ENCODE peak calls at places on chromosome 14, in four cellular contexts. B, L, I and M are unnamed samples.
A peak's percentile ranks its signal among the peaks of the same experiment; 100 is the strongest.

GRCh38 chr14:67533754-67534085 is 630 bp downstream of the PLEKHH1 start:
- DNase-seq in L (no peak), B (no peak), I (no peak), M (no peak)

GRCh38 chr14:101224356-101225115 is 321.0 kb upstream of the RTL1 start:
- DNase-seq in L (no peak), B (no peak), I (peak; percentile 44), M (no peak)

GRCh38 chr14:100303179-100303578 is 3.1 kb downstream of the SLC25A29 start:
- DNase-seq in I (no peak), L (no peak), B (no peak), M (peak; percentile 44)

GRCh38 chr14:100468557-100468956 is 118.7 kb downstream of the BEGAIN start:
- DNase-seq in I (peak; percentile 11), L (no peak), B (no peak), M (no peak)

GRCh38 chr14:99786423-99787051 is 6.7 kb upstream of the EML1 start:
- DNase-seq in B (no peak), L (no peak), I (no peak), M (no peak)

GRCh38 chr14:96735509-96735908 is 61.7 kb upstream of the VRK1 start:
- DNase-seq in L (no peak), I (no peak), B (no peak), M (no peak)

GRCh38 chr14:91108941-91109611 is 4.8 kb upstream of the DGLUCY start:
- DNase-seq in L (no peak), I (peak; percentile 60), B (peak; percentile 23), M (no peak)

GRCh38 chr14:29236848-29237247 is 470.3 kb downstream of the FOXG1 start:
- DNase-seq in B (no peak), I (no peak), L (peak; percentile 97), M (no peak)

GRCh38 chr14:89013698-89014569 is 189.5 kb downstream of the TTC8 start:
- DNase-seq in B (no peak), I (no peak), L (no peak), M (no peak)

GRCh38 chr14:64147126-64147790 is 146.9 kb downstream of the ESR2 start:
- DNase-seq in L (no peak), I (no peak), B (no peak), M (no peak)

GRCh38 chr14:37597538-37598084 is 2.2 kb downstream of the TTC6 start:
- DNase-seq in B (no peak), I (no peak), L (peak; percentile 59), M (peak; percentile 65)

GRCh38 chr14:61472025-61472672 is 150.8 kb downstream of the PRKCH start:
- DNase-seq in I (no peak), B (peak; percentile 57), L (peak; percentile 98), M (no peak)

GRCh38 chr14:58920230-58920629 is 268.2 kb upstream of the DAAM1 start:
- DNase-seq in I (no peak), L (no peak), B (no peak), M (no peak)

GRCh38 chr14:22536853-22537338 is 52.1 kb downstream of the DAD1 start:
- DNase-seq in I (peak; percentile 81), B (peak; percentile 90), L (peak; percentile 99), M (no peak)

GRCh38 chr14:100165376-100165775 is 5.9 kb upstream of the DEGS2 start:
- DNase-seq in I (no peak), L (no peak), B (no peak), M (no peak)

GRCh38 chr14:71933026-71933587 is 878 bp downstream of the RGS6 start:
- DNase-seq in L (peak; percentile 3), B (no peak), I (no peak), M (peak; percentile 21)

GRCh38 chr14:101508196-101508947 is 52.9 kb upstream of the DIO3 start:
- DNase-seq in L (no peak), B (no peak), I (no peak), M (no peak)

GRCh38 chr14:32720927-32721326 is 217.8 kb upstream of the NPAS3 start:
- DNase-seq in L (peak; percentile 37), B (no peak), I (no peak), M (no peak)

GRCh38 chr14:75247939-75248338 is 30.7 kb upstream of the FOS start:
- DNase-seq in B (no peak), I (no peak), L (no peak), M (no peak)

GRCh38 chr14:69726761-69727511 is 40.0 kb upstream of the SRSF5 start:
- DNase-seq in L (peak; percentile 30), B (peak; percentile 76), I (peak; percentile 88), M (peak; percentile 88)

GRCh38 chr14:64731141-64731581 is 26.9 kb downstream of the PLEKHG3 start:
- DNase-seq in L (no peak), I (no peak), B (no peak), M (no peak)

GRCh38 chr14:100422556-100423420 is 99.6 kb downstream of the SLC25A47 start:
- DNase-seq in I (no peak), B (no peak), L (no peak), M (no peak)

GRCh38 chr14:93160353-93160801 is 24.3 kb downstream of the MOAP1 start:
- DNase-seq in I (no peak), B (no peak), L (no peak), M (no peak)
- TF ChIP-seq CTCF in I (peak; percentile 56), B (no peak), L (peak; percentile 40), M (no peak)

GRCh38 chr14:105377555-105378182 is 20.7 kb upstream of the TEX22 start:
- DNase-seq in L (no peak), I (no peak), B (no peak), M (no peak)
- TF ChIP-seq CTCF in L (no peak), I (no peak), B (no peak), M (no peak)

DNA sequence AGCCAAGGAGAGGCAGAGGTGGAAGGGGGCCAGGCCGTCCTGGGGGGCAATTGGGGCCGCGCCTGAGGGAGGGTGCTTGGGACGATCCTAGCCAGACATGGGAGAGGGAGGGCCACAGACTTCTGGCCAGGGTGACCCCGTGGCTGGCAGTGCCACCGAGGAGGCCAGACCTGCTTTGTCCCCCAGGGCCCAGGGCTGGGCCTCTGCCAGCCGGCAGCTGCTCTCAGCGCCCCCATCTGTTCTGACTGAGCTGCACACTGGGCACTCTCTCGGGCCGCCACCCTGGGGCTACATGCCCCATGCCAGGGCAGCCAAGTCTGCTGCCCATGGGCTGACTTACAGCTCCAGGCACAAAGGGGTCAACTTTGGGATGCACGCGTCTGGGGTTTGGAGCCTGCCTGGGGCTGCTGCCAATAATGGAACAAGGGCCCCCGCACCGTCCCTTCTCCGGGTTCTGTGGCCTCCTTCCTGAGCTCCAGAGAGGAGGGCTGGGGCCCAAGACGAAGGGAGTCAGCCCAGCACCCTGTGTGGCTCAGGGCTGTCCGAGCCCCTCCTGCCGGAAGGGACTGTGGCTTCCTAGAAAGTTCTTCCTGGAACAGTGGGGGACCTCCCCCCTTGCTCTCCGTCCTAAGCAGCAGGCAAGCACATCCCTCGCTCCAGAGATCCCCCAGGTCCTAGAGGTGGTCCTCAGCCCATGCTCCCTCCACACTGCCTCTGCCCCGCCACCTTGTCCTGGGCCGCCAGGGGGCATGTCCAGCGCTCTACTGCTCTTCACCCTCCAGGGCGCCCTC is 1.1 kb downstream of the ADSS1 start:
- DNase-seq in L (no peak), B (no peak), I (no peak), M (peak; percentile 50)
- TF ChIP-seq CTCF in L (peak; percentile 63), B (no peak), I (peak; percentile 55), M (no peak)

GRCh38 chr14:93146119-93146518 is 30.4 kb upstream of the ITPK1 start:
- DNase-seq in I (no peak), B (no peak), L (no peak), M (no peak)
- TF ChIP-seq CTCF in I (no peak), B (no peak), L (no peak), M (no peak)

DNA sequence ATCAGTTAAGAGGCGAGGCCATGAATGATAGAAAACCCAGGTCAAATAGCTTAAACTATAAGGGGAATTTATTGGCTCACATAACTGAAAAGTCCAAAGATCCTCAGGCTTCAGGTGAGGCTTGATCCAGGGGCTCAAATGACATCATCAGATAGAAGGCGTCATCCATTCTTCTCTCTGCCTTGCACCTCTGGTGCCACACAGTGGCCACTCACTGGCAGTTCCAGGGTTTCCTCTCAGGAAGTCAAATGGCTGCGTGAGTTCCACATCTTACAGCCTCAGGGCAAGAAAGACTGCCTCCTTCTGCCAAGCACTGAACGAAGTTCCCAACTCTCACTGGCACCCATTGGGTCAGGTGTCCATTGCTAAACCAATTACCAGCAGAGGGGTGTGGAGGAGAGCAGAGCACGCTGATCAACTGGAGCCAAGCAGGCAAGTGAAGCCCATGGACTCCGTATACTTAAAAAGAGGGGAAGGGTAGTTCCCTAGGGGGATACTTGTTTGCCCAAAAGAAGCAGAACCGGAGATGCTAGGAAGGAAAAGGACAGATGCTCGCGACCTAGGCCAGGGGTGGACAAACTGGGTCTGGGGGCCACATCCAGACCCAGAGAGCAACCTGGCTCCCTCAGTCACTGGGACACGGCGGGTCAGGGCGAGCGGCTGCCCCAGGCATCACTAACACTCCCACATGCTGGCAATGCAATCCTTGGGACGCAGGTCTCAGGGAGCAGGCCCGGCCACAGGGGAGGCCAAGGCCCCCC is 69.3 kb downstream of the SERPINA3 start:
- DNase-seq in I (no peak), L (peak; percentile 46), B (no peak), M (peak; percentile 32)
- TF ChIP-seq CTCF in I (peak; percentile 51), L (peak; percentile 59), B (no peak), M (peak; percentile 31)

DNA sequence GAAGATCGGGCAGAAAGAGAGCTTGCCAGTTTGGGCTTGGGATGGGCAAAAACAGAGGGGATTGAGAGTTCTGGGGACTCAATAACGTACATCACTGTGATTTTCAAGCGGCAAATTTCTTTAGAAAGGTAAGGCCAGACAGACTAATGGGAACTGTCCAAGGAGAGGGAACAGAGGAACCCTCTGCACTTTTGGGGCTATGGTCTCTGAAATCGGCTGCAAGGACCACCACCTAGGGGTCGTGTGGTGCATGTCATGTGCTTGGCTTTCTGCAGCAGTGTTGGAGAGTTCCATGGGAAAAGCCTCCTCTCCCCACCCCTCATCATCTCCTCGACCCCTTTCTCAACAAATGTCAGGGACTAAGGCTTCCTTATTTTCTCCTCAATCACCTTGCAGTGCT is 79.6 kb downstream of the PPM1A start:
- DNase-seq in B (no peak), L (no peak), I (no peak), M (no peak)
- TF ChIP-seq CTCF in B (no peak), L (no peak), I (no peak), M (peak; percentile 33)